ENCODE peak calls at places on chromosomes 16 and 17, in eight cellular contexts. One of them, this sample, is unnamed.

GRCh38 chr17:77235370-77236080 is 94.8 kb downstream of the SEC14L1 start:
- DNase-seq in natural killer cell: no peak
- DNase-seq in nephron progenitor cell: no peak
- DNase-seq in HCT116: no peak
- DNase-seq in CD4-positive, alpha-beta T cell: no peak
- DNase-seq in heart left ventricle: peak; percentile 73
- DNase-seq in tibial nerve: no peak
- DNase-seq in cardiac fibroblast: peak; percentile 94
- DNase-seq in this sample: no peak

GRCh38 chr16:14505846-14506245 is 124.2 kb downstream of the PARN start:
- DNase-seq in natural killer cell: no peak
- DNase-seq in nephron progenitor cell: no peak
- DNase-seq in HCT116: no peak
- DNase-seq in CD4-positive, alpha-beta T cell: no peak
- DNase-seq in heart left ventricle: no peak
- DNase-seq in tibial nerve: no peak
- DNase-seq in cardiac fibroblast: peak; percentile 69
- DNase-seq in this sample: no peak

GRCh38 chr17:36525113-36525512 is 9.6 kb downstream of the MYO19 start:
- DNase-seq in natural killer cell: no peak
- DNase-seq in nephron progenitor cell: no peak
- DNase-seq in HCT116: no peak
- DNase-seq in CD4-positive, alpha-beta T cell: no peak
- DNase-seq in heart left ventricle: no peak
- DNase-seq in tibial nerve: no peak
- DNase-seq in cardiac fibroblast: no peak
- DNase-seq in this sample: no peak

GRCh38 chr16:84514874-84515835 is 10.7 kb upstream of the MEAK7 start:
- DNase-seq in natural killer cell: peak; percentile 42
- DNase-seq in nephron progenitor cell: no peak
- DNase-seq in HCT116: no peak
- DNase-seq in CD4-positive, alpha-beta T cell: peak; percentile 81
- DNase-seq in heart left ventricle: peak; percentile 69
- DNase-seq in tibial nerve: no peak
- DNase-seq in cardiac fibroblast: no peak
- DNase-seq in this sample: peak; percentile 90

GRCh38 chr16:25832288-25832687 is 140.5 kb downstream of the HS3ST4 start:
- DNase-seq in natural killer cell: no peak
- DNase-seq in nephron progenitor cell: no peak
- DNase-seq in HCT116: no peak
- DNase-seq in CD4-positive, alpha-beta T cell: no peak
- DNase-seq in heart left ventricle: no peak
- DNase-seq in tibial nerve: no peak
- DNase-seq in cardiac fibroblast: no peak
- DNase-seq in this sample: no peak

GRCh38 chr17:31293586-31293985 is 3.5 kb downstream of the OMG start:
- DNase-seq in natural killer cell: no peak
- DNase-seq in nephron progenitor cell: no peak
- DNase-seq in HCT116: no peak
- DNase-seq in CD4-positive, alpha-beta T cell: no peak
- DNase-seq in heart left ventricle: no peak
- DNase-seq in tibial nerve: no peak
- DNase-seq in cardiac fibroblast: no peak
- DNase-seq in this sample: no peak

GRCh38 chr17:17190188-17190587 is 15.9 kb downstream of the PLD6 start:
- DNase-seq in natural killer cell: no peak
- DNase-seq in nephron progenitor cell: no peak
- DNase-seq in HCT116: no peak
- DNase-seq in CD4-positive, alpha-beta T cell: no peak
- DNase-seq in heart left ventricle: peak; percentile 9
- DNase-seq in tibial nerve: no peak
- DNase-seq in cardiac fibroblast: no peak
- DNase-seq in this sample: no peak

GRCh38 chr17:75661531-75661930 is 5.4 kb downstream of the RECQL5 start:
- DNase-seq in natural killer cell: no peak
- DNase-seq in nephron progenitor cell: no peak
- DNase-seq in HCT116: no peak
- DNase-seq in CD4-positive, alpha-beta T cell: no peak
- DNase-seq in heart left ventricle: no peak
- DNase-seq in tibial nerve: no peak
- DNase-seq in cardiac fibroblast: no peak
- DNase-seq in this sample: no peak

GRCh38 chr16:56824335-56824734 is 40.7 kb upstream of the SLC12A3 start:
- DNase-seq in natural killer cell: no peak
- DNase-seq in nephron progenitor cell: no peak
- DNase-seq in HCT116: no peak
- DNase-seq in CD4-positive, alpha-beta T cell: no peak
- DNase-seq in heart left ventricle: no peak
- DNase-seq in tibial nerve: no peak
- DNase-seq in cardiac fibroblast: no peak
- DNase-seq in this sample: no peak

GRCh38 chr16:55552621-55553020 is 13.9 kb upstream of the CAPNS2 start:
- DNase-seq in natural killer cell: no peak
- DNase-seq in nephron progenitor cell: no peak
- DNase-seq in HCT116: no peak
- DNase-seq in CD4-positive, alpha-beta T cell: no peak
- DNase-seq in heart left ventricle: no peak
- DNase-seq in tibial nerve: no peak
- DNase-seq in cardiac fibroblast: peak; percentile 71
- DNase-seq in this sample: no peak

GRCh38 chr16:20868890-20869289 is 31.3 kb downstream of the DCUN1D3 start:
- DNase-seq in natural killer cell: no peak
- DNase-seq in nephron progenitor cell: no peak
- DNase-seq in HCT116: no peak
- DNase-seq in CD4-positive, alpha-beta T cell: no peak
- DNase-seq in heart left ventricle: peak; percentile 93
- DNase-seq in tibial nerve: peak; percentile 62
- DNase-seq in cardiac fibroblast: peak; percentile 86
- DNase-seq in this sample: no peak

GRCh38 chr16:2035431-2036199 is 8.9 kb downstream of the NHERF2 start:
- DNase-seq in natural killer cell: no peak
- DNase-seq in nephron progenitor cell: peak; percentile 41
- DNase-seq in HCT116: no peak
- DNase-seq in CD4-positive, alpha-beta T cell: no peak
- DNase-seq in heart left ventricle: peak; percentile 79
- DNase-seq in tibial nerve: peak; percentile 78
- DNase-seq in cardiac fibroblast: peak; percentile 82
- DNase-seq in this sample: no peak

GRCh38 chr17:7479389-7480192 is at the start of gene ZBTB4:
- DNase-seq in natural killer cell: peak; percentile 73
- DNase-seq in nephron progenitor cell: peak; percentile 64
- DNase-seq in HCT116: no peak
- DNase-seq in CD4-positive, alpha-beta T cell: peak; percentile 67
- DNase-seq in heart left ventricle: peak; percentile 84
- DNase-seq in tibial nerve: no peak
- DNase-seq in cardiac fibroblast: peak; percentile 55
- DNase-seq in this sample: peak; percentile 85

GRCh38 chr17:69284646-69285045 is 42.3 kb downstream of the ABCA5 start:
- DNase-seq in natural killer cell: no peak
- DNase-seq in nephron progenitor cell: no peak
- DNase-seq in HCT116: no peak
- DNase-seq in CD4-positive, alpha-beta T cell: no peak
- DNase-seq in heart left ventricle: no peak
- DNase-seq in tibial nerve: no peak
- DNase-seq in cardiac fibroblast: no peak
- DNase-seq in this sample: no peak
- TF ChIP-seq CTCF in natural killer cell: no peak
- TF ChIP-seq CTCF in nephron progenitor cell: no peak
- TF ChIP-seq CTCF in HCT116: no peak
- TF ChIP-seq CTCF in CD4-positive, alpha-beta T cell: no peak
- TF ChIP-seq CTCF in heart left ventricle: no peak
- TF ChIP-seq CTCF in tibial nerve: no peak
- TF ChIP-seq CTCF in cardiac fibroblast: no peak
- TF ChIP-seq CTCF in this sample: no peak

GRCh38 chr16:54282202-54282922 is 4.2 kb downstream of the IRX3 start:
- DNase-seq in natural killer cell: no peak
- DNase-seq in nephron progenitor cell: peak; percentile 83
- DNase-seq in HCT116: peak; percentile 15
- DNase-seq in CD4-positive, alpha-beta T cell: no peak
- DNase-seq in heart left ventricle: peak; percentile 76
- DNase-seq in tibial nerve: no peak
- DNase-seq in cardiac fibroblast: peak; percentile 53
- DNase-seq in this sample: peak; percentile 74
- TF ChIP-seq CTCF in natural killer cell: no peak
- TF ChIP-seq CTCF in nephron progenitor cell: peak; percentile 81
- TF ChIP-seq CTCF in HCT116: peak; percentile 45
- TF ChIP-seq CTCF in CD4-positive, alpha-beta T cell: no peak
- TF ChIP-seq CTCF in heart left ventricle: peak; percentile 83
- TF ChIP-seq CTCF in tibial nerve: peak; percentile 30
- TF ChIP-seq CTCF in cardiac fibroblast: peak; percentile 14
- TF ChIP-seq CTCF in this sample: peak; percentile 31

DNA sequence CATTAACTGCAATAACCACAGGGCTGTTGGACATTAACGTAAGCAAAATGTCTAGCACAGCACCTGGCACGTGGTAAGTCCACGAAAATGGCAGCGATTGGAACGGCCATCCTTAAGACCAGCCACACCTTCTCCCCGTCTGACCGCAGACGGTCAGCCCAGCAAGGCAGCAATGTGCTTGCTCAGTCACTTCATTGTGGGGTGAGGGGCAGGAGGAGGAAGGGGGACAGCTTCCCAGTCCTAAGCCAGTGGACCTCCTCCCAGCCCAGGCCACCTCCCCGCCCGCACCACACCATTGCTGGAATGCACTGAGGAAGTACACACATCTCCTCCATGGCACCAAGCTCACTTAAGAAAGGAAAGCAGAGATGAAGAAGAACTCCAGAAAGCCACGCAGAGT is 8.6 kb upstream of the MYLK3 start:
- DNase-seq in natural killer cell: no peak
- DNase-seq in nephron progenitor cell: no peak
- DNase-seq in HCT116: no peak
- DNase-seq in CD4-positive, alpha-beta T cell: no peak
- DNase-seq in heart left ventricle: no peak
- DNase-seq in tibial nerve: no peak
- DNase-seq in cardiac fibroblast: peak; percentile 18
- DNase-seq in this sample: no peak
- TF ChIP-seq CTCF in natural killer cell: no peak
- TF ChIP-seq CTCF in nephron progenitor cell: no peak
- TF ChIP-seq CTCF in HCT116: no peak
- TF ChIP-seq CTCF in CD4-positive, alpha-beta T cell: no peak
- TF ChIP-seq CTCF in heart left ventricle: no peak
- TF ChIP-seq CTCF in tibial nerve: no peak
- TF ChIP-seq CTCF in cardiac fibroblast: no peak
- TF ChIP-seq CTCF in this sample: no peak

DNA sequence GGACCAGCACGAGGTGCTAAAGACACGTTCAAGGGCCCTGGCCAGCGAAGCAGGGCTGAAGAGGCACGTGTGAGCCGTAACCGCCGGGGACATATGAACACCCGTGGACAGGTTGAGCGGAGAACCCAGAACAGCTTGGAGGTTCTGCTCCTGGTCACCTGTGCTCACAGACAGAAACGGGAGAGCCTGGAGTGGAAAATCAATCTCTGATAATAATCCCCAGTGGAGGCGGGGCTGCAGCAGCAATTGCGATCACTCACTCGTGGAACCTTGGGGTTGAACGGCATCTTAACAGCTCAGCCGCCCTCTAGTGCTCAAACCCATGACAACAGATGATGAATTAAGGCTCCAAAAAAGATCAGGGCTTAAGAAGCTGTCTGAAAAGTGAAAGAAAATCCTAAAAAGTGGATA is 25.6 kb downstream of the WIPI1 start:
- DNase-seq in natural killer cell: no peak
- DNase-seq in nephron progenitor cell: peak; percentile 29
- DNase-seq in HCT116: peak; percentile 39
- DNase-seq in CD4-positive, alpha-beta T cell: peak; percentile 40
- DNase-seq in heart left ventricle: no peak
- DNase-seq in tibial nerve: no peak
- DNase-seq in cardiac fibroblast: peak; percentile 56
- DNase-seq in this sample: peak; percentile 43
- TF ChIP-seq CTCF in natural killer cell: no peak
- TF ChIP-seq CTCF in nephron progenitor cell: peak; percentile 27
- TF ChIP-seq CTCF in HCT116: peak; percentile 67
- TF ChIP-seq CTCF in CD4-positive, alpha-beta T cell: peak; percentile 54
- TF ChIP-seq CTCF in heart left ventricle: peak; percentile 29
- TF ChIP-seq CTCF in tibial nerve: no peak
- TF ChIP-seq CTCF in cardiac fibroblast: peak; percentile 10
- TF ChIP-seq CTCF in this sample: peak; percentile 19

GRCh38 chr17:48149174-48150106 is 41.9 kb downstream of the SNX11 start:
- DNase-seq in natural killer cell: no peak
- DNase-seq in nephron progenitor cell: peak; percentile 21
- DNase-seq in HCT116: no peak
- DNase-seq in CD4-positive, alpha-beta T cell: no peak
- DNase-seq in heart left ventricle: no peak
- DNase-seq in tibial nerve: no peak
- DNase-seq in cardiac fibroblast: no peak
- DNase-seq in this sample: no peak

GRCh38 chr17:48150107-48150463 is 42.5 kb downstream of the SNX11 start:
- DNase-seq in natural killer cell: no peak
- DNase-seq in nephron progenitor cell: no peak
- DNase-seq in HCT116: no peak
- DNase-seq in CD4-positive, alpha-beta T cell: no peak
- DNase-seq in heart left ventricle: no peak
- DNase-seq in tibial nerve: no peak
- DNase-seq in cardiac fibroblast: no peak
- DNase-seq in this sample: no peak

GRCh38 chr17:48150602-48151001 is 43.0 kb downstream of the SNX11 start:
- DNase-seq in natural killer cell: no peak
- DNase-seq in nephron progenitor cell: no peak
- DNase-seq in HCT116: no peak
- DNase-seq in CD4-positive, alpha-beta T cell: no peak
- DNase-seq in heart left ventricle: no peak
- DNase-seq in tibial nerve: no peak
- DNase-seq in cardiac fibroblast: no peak
- DNase-seq in this sample: no peak

GRCh38 chr17:48155889-48156670 is 48.5 kb downstream of the SNX11 start:
- DNase-seq in natural killer cell: no peak
- DNase-seq in nephron progenitor cell: peak; percentile 40
- DNase-seq in HCT116: no peak
- DNase-seq in CD4-positive, alpha-beta T cell: no peak
- DNase-seq in heart left ventricle: no peak
- DNase-seq in tibial nerve: no peak
- DNase-seq in cardiac fibroblast: no peak
- DNase-seq in this sample: no peak

DNA sequence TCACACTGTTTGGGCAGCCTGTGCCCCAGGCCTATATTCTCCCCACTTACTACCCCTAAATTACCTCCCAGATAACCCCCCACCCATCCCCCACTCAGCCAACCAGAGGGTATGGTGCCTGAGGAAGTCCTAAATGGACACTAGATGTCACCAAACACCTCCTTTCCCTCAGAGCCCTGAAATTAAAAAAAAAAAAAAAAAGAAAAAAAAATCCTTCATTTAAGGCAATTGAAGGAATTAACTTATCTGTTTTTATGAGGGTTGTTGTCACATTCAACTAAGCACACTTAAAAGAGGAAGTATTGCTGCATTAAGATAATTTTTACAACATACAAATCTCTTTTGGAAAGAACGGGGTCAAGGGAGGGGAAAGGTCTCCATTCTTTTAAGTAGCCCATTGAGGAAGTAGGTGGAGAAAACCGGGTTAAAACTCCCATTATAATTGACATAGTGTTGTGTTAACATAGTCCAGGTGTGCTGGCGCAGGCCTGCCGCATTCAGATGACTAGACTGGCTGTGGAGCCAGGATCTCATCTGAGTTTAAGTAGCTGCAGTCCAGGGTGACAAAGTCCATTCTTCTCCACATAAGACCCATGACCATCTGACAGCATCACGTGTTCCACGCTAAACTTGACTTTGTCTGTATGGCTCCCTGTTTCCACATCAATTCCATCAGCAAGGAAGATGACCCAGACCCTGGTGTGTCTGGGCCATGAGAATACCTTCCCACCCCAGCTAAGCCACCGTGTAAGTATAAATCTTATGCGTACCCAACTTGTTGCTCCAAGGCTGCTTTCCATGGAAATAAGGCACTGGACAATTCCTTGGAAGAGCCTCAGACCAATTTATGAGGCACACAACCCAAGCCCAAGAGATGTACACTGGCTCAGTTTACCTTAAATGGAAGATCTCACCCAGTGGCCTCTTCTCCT is 46.4 kb downstream of the SNX11 start:
- DNase-seq in natural killer cell: no peak
- DNase-seq in nephron progenitor cell: peak; percentile 63
- DNase-seq in HCT116: peak; percentile 45
- DNase-seq in CD4-positive, alpha-beta T cell: no peak
- DNase-seq in heart left ventricle: no peak
- DNase-seq in tibial nerve: no peak
- DNase-seq in cardiac fibroblast: peak; percentile 60
- DNase-seq in this sample: peak; percentile 35
- TF ChIP-seq CTCF in natural killer cell: no peak
- TF ChIP-seq CTCF in nephron progenitor cell: peak; percentile 57
- TF ChIP-seq CTCF in HCT116: peak; percentile 83
- TF ChIP-seq CTCF in CD4-positive, alpha-beta T cell: no peak
- TF ChIP-seq CTCF in heart left ventricle: peak; percentile 52
- TF ChIP-seq CTCF in tibial nerve: peak; percentile 26
- TF ChIP-seq CTCF in cardiac fibroblast: peak; percentile 48
- TF ChIP-seq CTCF in this sample: no peak

This sample was measured in GM13976.